ENCODE peak calls at places on chromosome 14, in eight cellular contexts. P is suprapubic skin; R is CD8-positive, alpha-beta T cell; V is BJ; L is AG09319; K is upper lobe of right lung; A is endothelial cell; G is neural crest cell. Y is an unnamed sample.

GRCh38 chr14:69827560-69827959 is 30.5 kb upstream of the SLC10A1 start:
- DNase-seq in K (no peak), V (no peak), G (no peak), R (no peak), A (no peak), L (no peak), P (no peak), Y (no peak)

GRCh38 chr14:95258754-95259593 is 60.7 kb downstream of the CLMN start:
- DNase-seq in G (no peak), R (no peak), V (no peak), A (peak), K (no peak), P (no peak), L (no peak), Y (no peak)

GRCh38 chr14:75715926-75716780 is 55.1 kb downstream of the TTLL5 start:
- DNase-seq in L (peak), K (no peak), G (no peak), R (no peak), V (peak), P (no peak), A (no peak), Y (no peak)

GRCh38 chr14:57089901-57090300 is 178.8 kb downstream of the EXOC5 start:
- DNase-seq in K (no peak), V (no peak), A (no peak), R (no peak), L (no peak), G (no peak), P (no peak), Y (no peak)

GRCh38 chr14:64637735-64638473 is 66.3 kb upstream of the PLEKHG3 start:
- DNase-seq in L (no peak), P (no peak), G (no peak), V (no peak), K (no peak), R (no peak), A (no peak), Y (no peak)

GRCh38 chr14:77467801-77468200 is 9.9 kb downstream of the AHSA1 start:
- DNase-seq in K (no peak), P (no peak), A (no peak), L (no peak), V (no peak), R (no peak), G (no peak), Y (no peak)

GRCh38 chr14:66600416-66600815 is 92.5 kb downstream of the GPHN start:
- DNase-seq in K (no peak), G (no peak), R (no peak), A (no peak), L (no peak), P (no peak), V (peak), Y (no peak)

GRCh38 chr14:94423465-94424056 is 29.0 kb downstream of the SERPINA11 start:
- DNase-seq in P (peak), V (no peak), A (peak), L (no peak), G (peak), K (peak), R (no peak), Y (peak)

GRCh38 chr14:92577321-92577742 is 63.8 kb downstream of the RIN3 start:
- DNase-seq in V (no peak), K (no peak), R (no peak), P (no peak), A (no peak), G (no peak), L (no peak), Y (no peak)

GRCh38 chr14:71089974-71090373 is 182.7 kb downstream of the PCNX1 start:
- DNase-seq in V (no peak), G (no peak), A (no peak), R (no peak), P (no peak), L (no peak), K (no peak), Y (no peak)

GRCh38 chr14:87873741-87874140 is 119.2 kb downstream of the GALC start:
- DNase-seq in K (no peak), R (no peak), P (no peak), L (no peak), V (no peak), G (no peak), A (no peak), Y (no peak)

GRCh38 chr14:91681893-91682563 is 49.9 kb downstream of the CATSPERB start:
- DNase-seq in R (no peak), L (no peak), A (no peak), P (no peak), V (no peak), G (no peak), K (no peak), Y (no peak)

GRCh38 chr14:22448905-22449611 is 140.0 kb downstream of the DAD1 start:
- DNase-seq in K (no peak), V (no peak), G (no peak), R (no peak), L (no peak), A (no peak), P (no peak), Y (no peak)

GRCh38 chr14:51185754-51186153 is 54.3 kb upstream of the TMX1 start:
- DNase-seq in G (no peak), P (no peak), K (no peak), L (no peak), V (no peak), R (no peak), A (no peak), Y (no peak)

GRCh38 chr14:55389330-55389729 is 22.3 kb downstream of the ATG14 start:
- DNase-seq in L (peak), K (no peak), P (no peak), V (peak), G (no peak), A (no peak), R (no peak), Y (no peak)

GRCh38 chr14:21029917-21030316 is at the start of gene TPPP2:
- DNase-seq in K (no peak), L (no peak), P (no peak), R (no peak), V (no peak), G (no peak), A (no peak), Y (no peak)

GRCh38 chr14:70640938-70641547 is 673 bp upstream of the TTC9 start:
- DNase-seq in K (peak), V (no peak), R (no peak), L (no peak), A (peak), P (no peak), G (no peak), Y (no peak)

GRCh38 chr14:70670992-70671651 is 29.4 kb downstream of the TTC9 start:
- DNase-seq in V (no peak), P (no peak), K (no peak), R (no peak), G (no peak), A (no peak), L (no peak), Y (no peak)

GRCh38 chr14:85531594-85532391 is 1.8 kb downstream of the FLRT2 start:
- DNase-seq in R (no peak), V (no peak), G (peak), K (peak), L (peak), P (peak), A (peak), Y (no peak)

GRCh38 chr14:53470351-53471043 is 317.4 kb upstream of the DDHD1 start:
- DNase-seq in G (no peak), P (no peak), V (no peak), R (no peak), K (no peak), A (no peak), L (peak), Y (no peak)

GRCh38 chr14:99516156-99517045 is 35.2 kb downstream of the CCNK start:
- DNase-seq in L (no peak), R (no peak), K (no peak), V (no peak), P (peak), G (no peak), A (no peak), Y (no peak)

GRCh38 chr14:55328317-55328716 is 57.1 kb downstream of the FBXO34 start:
- DNase-seq in G (no peak), A (no peak), R (no peak), L (no peak), K (no peak), V (no peak), P (no peak), Y (no peak)

GRCh38 chr14:92408186-92408585 is 85.2 kb downstream of the SLC24A4 start:
- DNase-seq in L (peak), V (no peak), R (no peak), G (no peak), P (no peak), K (no peak), A (no peak), Y (no peak)

GRCh38 chr14:87111741-87112140 is 881.2 kb downstream of the GALC start:
- DNase-seq in P (no peak), G (no peak), V (no peak), K (no peak), L (no peak), A (no peak), R (no peak), Y (no peak)

GRCh38 chr14:57209561-57209960 is 59.1 kb downstream of the EXOC5 start:
- DNase-seq in G (no peak), L (no peak), V (peak), R (no peak), K (no peak), P (no peak), A (no peak), Y (no peak)

GRCh38 chr14:99677231-99677891 is 6.7 kb upstream of the CYP46A1 start:
- DNase-seq in A (no peak), K (peak), V (no peak), R (no peak), G (no peak), L (no peak), P (peak), Y (no peak)

GRCh38 chr14:101076451-101077220 is 173.1 kb upstream of the RTL1 start:
- DNase-seq in K (peak), G (no peak), P (peak), A (no peak), L (no peak), V (no peak), R (no peak), Y (peak)

GRCh38 chr14:60723218-60724079 is 702 bp downstream of the SIX4 start:
- DNase-seq in P (no peak), V (no peak), A (peak), R (no peak), L (no peak), K (peak), G (peak), Y (no peak)

GRCh38 chr14:94314890-94315289 is 8.2 kb downstream of the SERPINA6 start:
- DNase-seq in L (no peak), P (no peak), K (no peak), V (no peak), G (no peak), A (no peak), R (no peak), Y (no peak)

GRCh38 chr14:100278702-100279101 is 27.5 kb downstream of the SLC25A29 start:
- DNase-seq in V (peak), K (peak), L (peak), P (no peak), R (no peak), G (no peak), A (no peak), Y (no peak)

GRCh38 chr14:36662543-36663403 is 1.1 kb downstream of the PAX9 start:
- DNase-seq in P (peak), V (no peak), K (no peak), A (peak), R (no peak), L (no peak), G (no peak), Y (no peak)

GRCh38 chr14:91055016-91055415 is 5.4 kb downstream of the RPS6KA5 start:
- DNase-seq in G (no peak), K (no peak), R (no peak), L (no peak), P (no peak), A (no peak), V (no peak), Y (no peak)

GRCh38 chr14:36659822-36660735 is 1.6 kb upstream of the PAX9 start:
- DNase-seq in R (no peak), G (no peak), P (no peak), L (no peak), V (no peak), K (no peak), A (no peak), Y (no peak)

DNA sequence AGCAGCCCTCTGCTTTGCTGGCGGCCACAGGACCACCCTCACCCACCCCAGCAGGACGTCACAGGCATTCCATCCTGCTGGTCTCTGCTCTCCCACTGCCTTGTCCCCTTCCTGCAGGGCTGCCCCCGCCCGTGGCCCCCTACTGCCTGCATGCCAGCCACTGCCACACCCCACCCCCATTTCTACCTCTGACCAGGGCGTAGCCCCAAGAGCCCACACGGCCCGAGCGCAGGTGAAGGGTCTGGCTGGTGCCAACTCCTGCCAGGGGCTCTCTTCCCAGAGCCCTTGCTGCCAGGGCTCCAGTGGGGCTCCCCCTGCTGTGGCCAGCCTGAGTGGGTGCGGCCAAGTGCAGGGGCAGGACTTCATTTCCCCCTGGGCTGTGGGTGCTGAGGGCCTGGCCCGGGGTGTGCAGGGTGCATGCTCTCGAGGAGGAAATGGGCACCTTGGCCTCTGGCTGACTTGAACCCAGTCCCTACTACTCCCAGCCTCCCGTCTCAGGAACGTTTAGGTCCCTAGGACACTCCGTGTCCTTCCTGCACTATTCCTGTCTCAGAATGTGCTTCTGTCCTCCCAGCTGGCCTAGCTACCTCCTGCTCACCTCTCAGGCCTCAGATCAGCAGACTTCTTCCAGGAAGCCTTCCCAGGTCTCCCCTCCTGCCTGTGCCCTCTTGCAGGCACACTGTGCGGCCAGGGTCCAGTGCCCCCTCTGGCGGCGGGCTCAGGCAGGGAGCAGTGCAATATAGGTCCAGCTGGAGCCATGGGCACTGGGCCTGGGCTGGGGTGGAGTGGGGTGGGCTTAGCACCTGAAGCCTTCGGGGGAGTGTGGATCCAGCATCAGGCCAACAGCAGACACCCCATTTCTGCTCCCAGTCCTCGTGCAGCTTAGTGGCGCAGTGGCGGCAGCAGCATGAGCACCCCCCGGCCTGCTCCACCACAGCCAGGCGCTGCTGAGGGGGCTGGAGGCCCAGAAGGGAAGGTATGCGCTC is 1.4 kb downstream of the LBHD2 start:
- DNase-seq in A (peak), V (no peak), L (no peak), G (no peak), P (no peak), K (no peak), R (no peak), Y (no peak)
- TF ChIP-seq CTCF in A (peak), V (peak), L (peak), G (no peak), P (no peak), K (no peak), R (no peak), Y (no peak)

DNA sequence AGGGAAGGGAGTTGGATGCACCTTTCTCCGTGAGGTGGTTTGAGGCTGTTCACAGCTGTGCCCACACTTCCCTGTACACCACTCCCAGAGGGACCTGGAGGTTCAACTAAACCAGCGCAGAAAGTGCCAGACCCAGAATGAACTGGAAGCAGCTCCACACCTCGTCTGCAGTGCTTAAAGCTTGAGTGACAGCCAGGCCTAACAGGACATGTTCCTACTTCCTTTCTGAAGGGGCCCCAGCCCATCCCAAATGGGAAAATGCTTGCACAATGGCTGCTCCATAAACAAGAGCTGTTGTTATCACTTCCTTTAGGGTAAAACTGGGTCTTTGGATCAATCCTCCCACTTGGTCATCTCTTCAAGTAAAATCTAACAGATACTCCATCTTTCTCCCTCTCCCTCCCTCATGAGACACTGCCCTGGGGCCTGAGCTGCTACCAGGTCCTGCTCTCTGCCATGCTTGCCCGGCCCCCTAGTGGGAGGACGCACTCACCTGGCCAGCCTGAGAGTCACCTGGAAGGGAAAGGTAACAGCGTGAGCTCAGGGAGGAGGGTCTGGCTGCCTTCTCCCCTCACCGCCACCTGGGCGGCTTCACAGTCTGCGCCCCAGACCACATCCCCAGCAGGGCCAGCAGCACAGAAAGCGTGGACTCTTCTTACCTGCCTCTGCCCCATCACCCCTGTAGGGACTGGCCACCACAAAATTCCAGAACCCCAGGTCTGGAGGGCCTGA is 33.5 kb downstream of the ISCA2 start:
- DNase-seq in P (no peak), G (no peak), R (no peak), K (no peak), V (no peak), L (no peak), A (no peak), Y (no peak)
- TF ChIP-seq CTCF in P (no peak), G (no peak), R (no peak), K (no peak), V (no peak), L (no peak), A (no peak), Y (no peak)

GRCh38 chr14:31788340-31788739 is 227.1 kb downstream of the NUBPL start:
- DNase-seq in R (no peak), P (no peak), K (no peak), A (no peak), L (no peak), G (no peak), V (no peak), Y (no peak)
- TF ChIP-seq CTCF in R (no peak), P (no peak), K (no peak), A (no peak), L (no peak), G (no peak), V (no peak), Y (no peak)

GRCh38 chr14:29528889-29529288 is 398.8 kb downstream of the PRKD1 start:
- DNase-seq in G (no peak), V (no peak), R (no peak), L (no peak), P (no peak), A (no peak), K (no peak), Y (no peak)

GRCh38 chr14:29527286-29527685 is 400.4 kb downstream of the PRKD1 start:
- DNase-seq in A (no peak), V (no peak), R (no peak), G (no peak), P (no peak), K (no peak), L (no peak), Y (no peak)

GRCh38 chr14:29529418-29529817 is 398.2 kb downstream of the PRKD1 start:
- DNase-seq in P (no peak), A (peak), L (no peak), V (no peak), K (no peak), R (no peak), G (peak), Y (no peak)
- TF ChIP-seq CTCF in P (no peak), A (peak), L (no peak), V (peak), K (peak), R (no peak), G (peak), Y (no peak)

GRCh38 chr14:105315211-105315721 is 718 bp downstream of the PACS2 start:
- DNase-seq in A (peak), V (no peak), R (no peak), P (no peak), G (no peak), K (peak), L (no peak), Y (no peak)
- TF ChIP-seq CTCF in A (no peak), V (no peak), R (no peak), P (no peak), G (no peak), K (no peak), L (no peak), Y (no peak)

DNA sequence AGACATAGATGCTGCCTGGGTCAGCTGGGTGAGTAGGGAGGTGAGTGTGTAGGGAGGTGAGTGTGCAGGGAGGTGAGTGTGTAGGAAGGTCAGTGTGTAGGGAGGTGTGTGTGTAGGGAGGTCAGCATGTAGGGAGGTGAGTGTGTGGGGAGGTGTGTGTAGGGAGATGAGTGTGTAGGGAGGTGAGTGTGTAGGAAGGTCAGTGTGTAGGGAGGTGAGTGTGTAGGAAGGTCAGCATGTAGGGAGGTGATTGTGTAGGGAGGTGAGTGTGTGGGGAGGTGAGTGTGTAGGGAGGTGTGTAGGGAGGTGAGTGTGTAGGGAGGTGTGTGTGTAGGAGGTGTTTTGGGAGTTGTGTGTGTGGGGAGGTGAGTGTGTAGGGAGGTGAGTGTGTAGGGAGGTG is 76.4 kb downstream of the KIF26A start:
- DNase-seq in K (no peak), P (no peak), A (no peak), R (no peak), V (no peak), G (no peak), L (no peak), Y (no peak)
- TF ChIP-seq CTCF in K (no peak), P (no peak), A (no peak), R (no peak), V (no peak), G (no peak), L (no peak), Y (no peak)

GRCh38 chr14:49173765-49174373 is 412.3 kb downstream of the RPS29 start:
- DNase-seq in G (peak), L (peak), A (peak), K (no peak), V (no peak), P (no peak), R (no peak), Y (no peak)
- TF ChIP-seq CTCF in G (peak), L (peak), A (peak), K (peak), V (peak), P (peak), R (no peak), Y (no peak)